ENCODE peak calls at places on chromosomes 11 and 22, in five cellular contexts. Q is tibial nerve, Y is dorsolateral prefrontal cortex, X is sigmoid colon, E is testis. J is an unnamed sample.
A peak's percentile ranks its signal among the peaks of the same experiment; 100 is the strongest.

GRCh38 chr22:46984751-46985506 is 222.5 kb downstream of the TBC1D22A start:
- DNase-seq in X (no peak), Q (no peak), Y (no peak), E (no peak), J (peak; percentile 48)

GRCh38 chr22:46728470-46728869 is 9.6 kb downstream of the CERK start:
- DNase-seq in E (peak; percentile 34), Q (no peak), Y (no peak), X (no peak), J (no peak)

GRCh38 chr11:102036757-102037156 is 10.5 kb upstream of the CFAP300 start:
- DNase-seq in X (no peak), Y (no peak), E (no peak), Q (no peak), J (no peak)

GRCh38 chr11:121914508-121914907 is 201.5 kb downstream of the BLID start:
- DNase-seq in Y (no peak), X (no peak), Q (no peak), E (no peak), J (no peak)

GRCh38 chr22:21657361-21658118 is 8.3 kb upstream of the PPIL2 start:
- DNase-seq in Y (no peak), Q (no peak), X (no peak), E (peak; percentile 71), J (peak; percentile 33)

GRCh38 chr11:1123970-1124369 is 33.8 kb upstream of the MUC5AC start:
- DNase-seq in Y (peak; percentile 18), E (no peak), X (peak; percentile 36), Q (no peak), J (no peak)

GRCh38 chr11:59918987-59919589 is 19.1 kb upstream of the OOSP1 start:
- DNase-seq in Y (no peak), E (peak; percentile 59), Q (peak; percentile 38), X (no peak), J (peak; percentile 38)

GRCh38 chr22:31080164-31080847 is 812 bp upstream of the SMTN start:
- DNase-seq in Y (no peak), E (no peak), X (no peak), Q (no peak), J (no peak)

GRCh38 chr11:121328213-121328966 is 35.8 kb downstream of the SC5D start:
- DNase-seq in X (no peak), Y (no peak), E (no peak), Q (no peak), J (no peak)

GRCh38 chr22:19554834-19555404 is 30.7 kb upstream of the CLDN5 start:
- DNase-seq in Q (no peak), E (no peak), Y (no peak), X (peak; percentile 26), J (peak; percentile 29)
- TF ChIP-seq CTCF in Q (no peak), E (no peak), Y (no peak), X (no peak), J (peak; percentile 31)

DNA sequence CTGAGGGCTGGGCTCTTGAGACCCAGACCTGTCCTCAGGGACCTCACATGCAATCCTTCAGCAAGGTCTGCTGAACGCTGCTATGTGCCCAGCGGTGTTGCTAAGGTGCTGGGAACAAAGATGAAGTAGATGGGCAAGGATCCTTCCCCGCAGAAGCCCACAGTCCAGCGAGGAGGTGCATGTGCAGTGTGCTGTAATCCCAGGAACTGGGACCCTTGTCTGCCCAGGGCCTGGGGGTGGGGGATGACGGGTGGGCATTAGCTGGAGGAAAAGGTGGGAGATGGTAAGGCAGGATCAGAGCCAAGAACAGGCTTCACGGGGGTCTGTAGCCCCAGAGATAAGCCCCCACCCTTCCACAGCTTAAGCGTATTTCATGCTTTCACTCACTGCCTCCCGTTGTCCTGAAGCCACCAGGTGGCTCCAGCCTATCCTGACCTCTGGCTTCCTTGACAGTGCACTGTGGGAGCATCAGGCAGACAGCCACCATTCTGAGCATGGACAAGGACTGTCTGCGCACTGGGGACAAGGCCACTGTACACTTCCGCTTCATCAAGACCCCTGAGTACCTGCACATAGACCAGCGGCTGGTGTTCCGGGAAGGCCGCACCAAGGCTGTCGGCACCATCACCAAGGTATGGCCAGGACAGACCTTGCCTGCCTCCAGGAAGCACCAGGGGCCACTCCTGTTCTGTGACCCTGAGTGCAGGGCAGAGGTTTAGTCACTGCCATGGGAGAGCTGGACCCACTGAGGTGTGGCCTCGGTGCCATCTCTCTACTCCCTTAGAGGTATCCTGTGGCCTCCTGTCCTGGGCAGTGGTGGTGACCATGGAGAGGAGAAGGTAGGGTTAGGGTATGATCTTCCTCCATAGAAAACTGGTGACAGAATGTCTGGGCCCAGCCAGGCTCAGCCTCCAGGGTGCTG is 22.0 kb downstream of the GTPBP1 start:
- DNase-seq in X (peak; percentile 57), E (no peak), Y (no peak), Q (no peak), J (no peak)
- H3K4me3 ChIP-seq in X (no peak overlapping the region), E (no peak overlapping the region), Y (no peak overlapping the region), Q (no peak overlapping the region), J (no peak overlapping the region)

GRCh38 chr22:24153959-24154358 is 27.3 kb upstream of the SUSD2 start:
- DNase-seq in X (no peak), E (no peak), Q (no peak), Y (no peak), J (no peak)

GRCh38 chr22:24154826-24155225 is 26.5 kb upstream of the SUSD2 start:
- DNase-seq in Y (no peak), X (no peak), E (no peak), Q (no peak), J (no peak)

GRCh38 chr22:24156915-24157782 is 24.1 kb upstream of the SUSD2 start:
- DNase-seq in Q (peak; percentile 68), X (peak; percentile 93), Y (peak; percentile 65), E (peak; percentile 86), J (peak; percentile 81)

GRCh38 chr22:24156146-24156914 is 25.0 kb upstream of the SUSD2 start:
- DNase-seq in Y (no peak), E (peak; percentile 22), X (no peak), Q (no peak), J (peak; percentile 62)

GRCh38 chr22:24155597-24156145 is 25.6 kb upstream of the SUSD2 start:
- DNase-seq in Y (peak; percentile 67), E (peak; percentile 76), Q (peak; percentile 57), X (peak; percentile 94), J (peak; percentile 76)
- TF ChIP-seq CTCF in Y (peak; percentile 29), E (peak; percentile 14), Q (no peak), X (peak; percentile 45), J (peak; percentile 49)

DNA sequence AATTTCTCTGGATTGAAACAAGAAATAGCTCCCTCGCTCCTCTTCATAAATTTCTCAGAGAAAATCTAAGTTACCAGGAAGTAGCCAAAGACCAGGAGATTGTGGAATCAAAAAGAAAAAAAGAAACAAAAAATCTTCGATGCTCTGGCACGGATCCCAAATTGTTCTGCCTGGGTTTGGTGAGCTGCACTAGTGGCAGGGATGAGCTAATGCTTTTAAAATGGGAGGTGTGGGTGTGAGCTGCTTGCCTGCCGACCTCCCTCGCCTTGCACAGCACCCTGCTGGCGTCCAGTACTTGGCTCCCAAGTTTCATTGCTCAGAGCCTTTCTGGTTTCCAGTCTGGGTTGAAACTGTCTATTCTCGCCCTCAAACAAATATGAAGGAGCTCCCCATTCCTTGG is 2.5 kb downstream of the TIMP3 start:
- DNase-seq in Q (no peak), X (no peak), E (peak; percentile 57), Y (no peak), J (peak; percentile 56)
- H3K4me3 ChIP-seq in Q (peak overlapping the region; percentile 93), X (peak overlapping the region; percentile 76), E (peak overlapping the region; percentile 83), Y (peak overlapping the region; percentile 78), J (peak overlapping the region; percentile 80)

DNA sequence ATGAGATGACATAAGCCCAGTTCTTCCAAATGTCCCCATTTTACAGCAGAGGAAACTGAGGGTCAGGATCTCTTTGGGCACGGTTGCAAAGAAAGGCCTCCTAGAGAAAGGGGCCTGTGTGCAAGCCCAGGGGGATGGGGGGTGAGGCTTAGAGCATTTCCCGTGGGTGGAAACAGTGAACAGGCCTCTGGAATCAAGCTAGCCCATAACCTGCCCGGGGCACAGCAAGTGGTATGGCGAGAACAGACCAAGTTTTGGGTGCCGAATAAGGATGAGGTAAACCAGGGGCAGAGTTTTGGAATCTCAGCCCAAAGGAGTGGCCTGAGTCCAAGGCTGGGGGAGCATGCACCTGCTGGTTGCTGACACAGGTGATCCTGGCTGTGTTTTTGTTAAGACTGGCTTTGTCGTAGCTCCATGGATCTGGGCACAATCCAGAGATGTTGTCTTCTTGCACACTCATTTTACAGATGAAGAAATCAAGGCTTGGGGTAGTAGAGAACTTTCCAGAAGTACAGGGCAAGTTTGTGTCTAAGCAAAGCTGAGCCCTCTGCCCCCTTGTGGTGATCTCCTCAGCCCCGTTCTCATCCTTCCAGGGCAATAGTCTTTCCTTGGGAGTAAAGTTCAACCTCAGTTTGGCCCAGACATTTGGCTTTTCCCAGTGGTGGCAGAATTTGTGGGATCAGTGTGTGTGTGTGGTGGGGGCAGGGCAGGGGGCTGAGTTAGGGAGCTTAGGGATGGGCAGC is 53.5 kb upstream of the MYEOV start:
- DNase-seq in Q (no peak), Y (no peak), X (no peak), E (peak; percentile 14), J (peak; percentile 25)
- TF ChIP-seq CTCF in Q (no peak), Y (peak; percentile 11), X (no peak), E (no peak), J (peak; percentile 61)

DNA sequence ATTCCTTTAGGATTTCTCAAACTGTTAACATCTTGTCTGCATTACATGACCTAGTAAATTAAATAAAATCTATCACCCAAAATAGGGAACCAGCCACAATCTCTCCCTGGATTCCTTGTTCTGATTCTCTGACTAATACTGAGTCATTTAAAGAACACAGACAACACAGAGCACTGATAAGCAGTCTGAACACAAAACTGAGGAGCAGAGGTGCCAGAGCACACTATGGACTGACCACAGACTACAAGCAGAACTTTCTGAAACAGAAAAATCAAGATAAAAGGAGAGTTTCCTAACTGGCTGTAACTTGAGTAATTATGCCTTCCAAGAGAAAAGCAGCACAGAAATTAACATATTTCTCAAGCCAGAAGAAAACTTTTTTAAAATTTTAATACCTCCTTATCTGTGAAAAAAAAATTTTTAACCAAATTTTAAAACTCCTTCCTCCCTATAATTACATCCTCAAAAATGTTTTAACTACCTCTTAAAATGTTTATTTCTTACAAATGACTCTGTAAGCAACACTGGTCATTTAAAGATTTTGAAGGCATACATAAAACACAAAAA is 128.9 kb downstream of the SGSM3 start:
- DNase-seq in Q (no peak), X (no peak), Y (no peak), E (peak; percentile 64), J (peak; percentile 99)
- H3K4me3 ChIP-seq in Q (no peak overlapping the region), X (no peak overlapping the region), Y (no peak overlapping the region), E (no peak overlapping the region), J (no peak overlapping the region)

DNA sequence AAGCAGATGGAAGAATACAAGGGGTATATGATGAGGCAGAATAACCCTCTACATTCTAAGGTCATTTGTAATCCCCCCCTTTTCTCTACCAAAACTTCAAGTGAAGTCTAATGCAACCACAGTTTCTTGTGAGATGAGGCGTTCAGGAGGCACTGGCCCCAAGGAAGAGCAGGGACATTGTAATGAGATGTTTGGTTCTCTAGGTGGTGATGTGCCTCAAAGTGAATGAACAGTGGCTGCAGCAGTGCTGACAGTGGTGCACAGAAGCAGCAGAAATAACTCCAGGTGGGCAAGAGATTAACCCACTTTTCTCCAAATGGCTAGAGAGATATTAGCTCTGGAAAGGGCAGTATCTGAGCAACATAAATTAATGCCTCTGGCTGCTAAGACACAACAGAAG is 33.8 kb downstream of the PDGFD start:
- DNase-seq in E (no peak), Y (no peak), Q (no peak), X (no peak), J (no peak)
- TF ChIP-seq CTCF in E (no peak), Y (no peak), Q (no peak), X (no peak), J (no peak)

J was measured in fibroblast of villous mesenchyme.